ENCODE peak calls at places on chromosome 4, in seven cellular contexts. One of them, this sample, is unnamed.

GRCh38 chr4:69835766-69836165 is 24.2 kb downstream of the SULT1E1 start:
- DNase-seq in mesothelial cell of epicardium: no peak
- DNase-seq in heart left ventricle: no peak
- DNase-seq in stimulated activated CD4-positive, alpha-beta T cell treated with anti-CD3 and anti-CD28 coated beads, TNF-alpha, amount 100 ng/mL, for 48 hours: no peak
- DNase-seq in cerebellum: no peak
- DNase-seq in stimulated activated CD8-positive, alpha-beta memory T cell treated with anti-CD3 and anti-CD28 coated beads, Interleukin-15, amount 100 ng/mL, for 1 hour: no peak
- DNase-seq in activated T-cell treated with anti-CD3 and anti-CD28 coated beads for 48 hours: no peak
- DNase-seq in this sample: no peak

GRCh38 chr4:104416725-104417363 is 77.8 kb downstream of the CXXC4 start:
- DNase-seq in mesothelial cell of epicardium: no peak
- DNase-seq in activated T-cell treated with anti-CD3 and anti-CD28 coated beads for 48 hours: no peak
- DNase-seq in stimulated activated CD4-positive, alpha-beta T cell treated with anti-CD3 and anti-CD28 coated beads, TNF-alpha, amount 100 ng/mL, for 48 hours: no peak
- DNase-seq in cerebellum: no peak
- DNase-seq in heart left ventricle: no peak
- DNase-seq in stimulated activated CD8-positive, alpha-beta memory T cell treated with anti-CD3 and anti-CD28 coated beads, Interleukin-15, amount 100 ng/mL, for 1 hour: no peak
- DNase-seq in this sample: no peak

GRCh38 chr4:16171831-16172230 is 54.4 kb downstream of the TAPT1 start:
- DNase-seq in heart left ventricle: no peak
- DNase-seq in stimulated activated CD4-positive, alpha-beta T cell treated with anti-CD3 and anti-CD28 coated beads, TNF-alpha, amount 100 ng/mL, for 48 hours: no peak
- DNase-seq in activated T-cell treated with anti-CD3 and anti-CD28 coated beads for 48 hours: no peak
- DNase-seq in cerebellum: no peak
- DNase-seq in stimulated activated CD8-positive, alpha-beta memory T cell treated with anti-CD3 and anti-CD28 coated beads, Interleukin-15, amount 100 ng/mL, for 1 hour: no peak
- DNase-seq in mesothelial cell of epicardium: no peak
- DNase-seq in this sample: no peak

GRCh38 chr4:177033130-177033529 is 240.4 kb upstream of the VEGFC start:
- DNase-seq in activated T-cell treated with anti-CD3 and anti-CD28 coated beads for 48 hours: no peak
- DNase-seq in mesothelial cell of epicardium: no peak
- DNase-seq in stimulated activated CD4-positive, alpha-beta T cell treated with anti-CD3 and anti-CD28 coated beads, TNF-alpha, amount 100 ng/mL, for 48 hours: no peak
- DNase-seq in cerebellum: no peak
- DNase-seq in heart left ventricle: no peak
- DNase-seq in stimulated activated CD8-positive, alpha-beta memory T cell treated with anti-CD3 and anti-CD28 coated beads, Interleukin-15, amount 100 ng/mL, for 1 hour: no peak
- DNase-seq in this sample: no peak

GRCh38 chr4:109729155-109729562 is 711 bp downstream of the PLA2G12A start:
- DNase-seq in stimulated activated CD4-positive, alpha-beta T cell treated with anti-CD3 and anti-CD28 coated beads, TNF-alpha, amount 100 ng/mL, for 48 hours: no peak
- DNase-seq in activated T-cell treated with anti-CD3 and anti-CD28 coated beads for 48 hours: no peak
- DNase-seq in stimulated activated CD8-positive, alpha-beta memory T cell treated with anti-CD3 and anti-CD28 coated beads, Interleukin-15, amount 100 ng/mL, for 1 hour: no peak
- DNase-seq in mesothelial cell of epicardium: no peak
- DNase-seq in heart left ventricle: no peak
- DNase-seq in cerebellum: peak; percentile 10
- DNase-seq in this sample: peak; percentile 5

GRCh38 chr4:108345862-108346530 is 177.3 kb upstream of the LEF1 start:
- DNase-seq in mesothelial cell of epicardium: no peak
- DNase-seq in stimulated activated CD8-positive, alpha-beta memory T cell treated with anti-CD3 and anti-CD28 coated beads, Interleukin-15, amount 100 ng/mL, for 1 hour: no peak
- DNase-seq in stimulated activated CD4-positive, alpha-beta T cell treated with anti-CD3 and anti-CD28 coated beads, TNF-alpha, amount 100 ng/mL, for 48 hours: no peak
- DNase-seq in cerebellum: no peak
- DNase-seq in heart left ventricle: no peak
- DNase-seq in activated T-cell treated with anti-CD3 and anti-CD28 coated beads for 48 hours: no peak
- DNase-seq in this sample: no peak

GRCh38 chr4:169160825-169161224 is 109.9 kb downstream of the SH3RF1 start:
- DNase-seq in mesothelial cell of epicardium: no peak
- DNase-seq in heart left ventricle: peak; percentile 30
- DNase-seq in activated T-cell treated with anti-CD3 and anti-CD28 coated beads for 48 hours: no peak
- DNase-seq in cerebellum: no peak
- DNase-seq in stimulated activated CD8-positive, alpha-beta memory T cell treated with anti-CD3 and anti-CD28 coated beads, Interleukin-15, amount 100 ng/mL, for 1 hour: no peak
- DNase-seq in stimulated activated CD4-positive, alpha-beta T cell treated with anti-CD3 and anti-CD28 coated beads, TNF-alpha, amount 100 ng/mL, for 48 hours: no peak
- DNase-seq in this sample: no peak

GRCh38 chr4:105644270-105644669 is 64.2 kb downstream of the INTS12 start:
- DNase-seq in mesothelial cell of epicardium: no peak
- DNase-seq in cerebellum: no peak
- DNase-seq in heart left ventricle: no peak
- DNase-seq in stimulated activated CD8-positive, alpha-beta memory T cell treated with anti-CD3 and anti-CD28 coated beads, Interleukin-15, amount 100 ng/mL, for 1 hour: no peak
- DNase-seq in stimulated activated CD4-positive, alpha-beta T cell treated with anti-CD3 and anti-CD28 coated beads, TNF-alpha, amount 100 ng/mL, for 48 hours: no peak
- DNase-seq in activated T-cell treated with anti-CD3 and anti-CD28 coated beads for 48 hours: no peak
- DNase-seq in this sample: no peak

GRCh38 chr4:99640676-99641075 is 17.0 kb downstream of the C4orf54 start:
- DNase-seq in heart left ventricle: no peak
- DNase-seq in stimulated activated CD8-positive, alpha-beta memory T cell treated with anti-CD3 and anti-CD28 coated beads, Interleukin-15, amount 100 ng/mL, for 1 hour: no peak
- DNase-seq in mesothelial cell of epicardium: no peak
- DNase-seq in activated T-cell treated with anti-CD3 and anti-CD28 coated beads for 48 hours: no peak
- DNase-seq in cerebellum: no peak
- DNase-seq in stimulated activated CD4-positive, alpha-beta T cell treated with anti-CD3 and anti-CD28 coated beads, TNF-alpha, amount 100 ng/mL, for 48 hours: no peak
- DNase-seq in this sample: no peak

GRCh38 chr4:128528793-128529553 is 241.4 kb upstream of the PGRMC2 start:
- DNase-seq in stimulated activated CD8-positive, alpha-beta memory T cell treated with anti-CD3 and anti-CD28 coated beads, Interleukin-15, amount 100 ng/mL, for 1 hour: no peak
- DNase-seq in heart left ventricle: peak; percentile 53
- DNase-seq in mesothelial cell of epicardium: no peak
- DNase-seq in stimulated activated CD4-positive, alpha-beta T cell treated with anti-CD3 and anti-CD28 coated beads, TNF-alpha, amount 100 ng/mL, for 48 hours: no peak
- DNase-seq in activated T-cell treated with anti-CD3 and anti-CD28 coated beads for 48 hours: no peak
- DNase-seq in cerebellum: no peak
- DNase-seq in this sample: no peak

GRCh38 chr4:43837171-43837570 is 611.4 kb downstream of the KCTD8 start:
- DNase-seq in stimulated activated CD4-positive, alpha-beta T cell treated with anti-CD3 and anti-CD28 coated beads, TNF-alpha, amount 100 ng/mL, for 48 hours: no peak
- DNase-seq in heart left ventricle: no peak
- DNase-seq in mesothelial cell of epicardium: no peak
- DNase-seq in stimulated activated CD8-positive, alpha-beta memory T cell treated with anti-CD3 and anti-CD28 coated beads, Interleukin-15, amount 100 ng/mL, for 1 hour: no peak
- DNase-seq in activated T-cell treated with anti-CD3 and anti-CD28 coated beads for 48 hours: no peak
- DNase-seq in cerebellum: no peak
- DNase-seq in this sample: no peak

GRCh38 chr4:81137894-81138293 is 77.1 kb downstream of the PRKG2 start:
- DNase-seq in stimulated activated CD8-positive, alpha-beta memory T cell treated with anti-CD3 and anti-CD28 coated beads, Interleukin-15, amount 100 ng/mL, for 1 hour: no peak
- DNase-seq in mesothelial cell of epicardium: no peak
- DNase-seq in cerebellum: no peak
- DNase-seq in stimulated activated CD4-positive, alpha-beta T cell treated with anti-CD3 and anti-CD28 coated beads, TNF-alpha, amount 100 ng/mL, for 48 hours: no peak
- DNase-seq in activated T-cell treated with anti-CD3 and anti-CD28 coated beads for 48 hours: no peak
- DNase-seq in heart left ventricle: no peak
- DNase-seq in this sample: no peak

GRCh38 chr4:48854982-48855381 is 24.1 kb downstream of the OCIAD1 start:
- DNase-seq in activated T-cell treated with anti-CD3 and anti-CD28 coated beads for 48 hours: no peak
- DNase-seq in stimulated activated CD8-positive, alpha-beta memory T cell treated with anti-CD3 and anti-CD28 coated beads, Interleukin-15, amount 100 ng/mL, for 1 hour: no peak
- DNase-seq in heart left ventricle: no peak
- DNase-seq in stimulated activated CD4-positive, alpha-beta T cell treated with anti-CD3 and anti-CD28 coated beads, TNF-alpha, amount 100 ng/mL, for 48 hours: no peak
- DNase-seq in cerebellum: no peak
- DNase-seq in mesothelial cell of epicardium: no peak
- DNase-seq in this sample: no peak

GRCh38 chr4:98950925-98951324 is 22.0 kb upstream of the EIF4E start:
- DNase-seq in heart left ventricle: no peak
- DNase-seq in cerebellum: no peak
- DNase-seq in mesothelial cell of epicardium: no peak
- DNase-seq in activated T-cell treated with anti-CD3 and anti-CD28 coated beads for 48 hours: no peak
- DNase-seq in stimulated activated CD8-positive, alpha-beta memory T cell treated with anti-CD3 and anti-CD28 coated beads, Interleukin-15, amount 100 ng/mL, for 1 hour: no peak
- DNase-seq in stimulated activated CD4-positive, alpha-beta T cell treated with anti-CD3 and anti-CD28 coated beads, TNF-alpha, amount 100 ng/mL, for 48 hours: no peak
- DNase-seq in this sample: no peak

GRCh38 chr4:8076023-8076422 is 82.6 kb downstream of the ABLIM2 start:
- DNase-seq in heart left ventricle: peak; percentile 10
- DNase-seq in activated T-cell treated with anti-CD3 and anti-CD28 coated beads for 48 hours: no peak
- DNase-seq in stimulated activated CD4-positive, alpha-beta T cell treated with anti-CD3 and anti-CD28 coated beads, TNF-alpha, amount 100 ng/mL, for 48 hours: no peak
- DNase-seq in stimulated activated CD8-positive, alpha-beta memory T cell treated with anti-CD3 and anti-CD28 coated beads, Interleukin-15, amount 100 ng/mL, for 1 hour: no peak
- DNase-seq in cerebellum: no peak
- DNase-seq in mesothelial cell of epicardium: no peak
- DNase-seq in this sample: no peak

GRCh38 chr4:5954056-5954760 is 61.3 kb upstream of the CRMP1 start:
- DNase-seq in heart left ventricle: no peak
- DNase-seq in activated T-cell treated with anti-CD3 and anti-CD28 coated beads for 48 hours: no peak
- DNase-seq in mesothelial cell of epicardium: no peak
- DNase-seq in cerebellum: no peak
- DNase-seq in stimulated activated CD8-positive, alpha-beta memory T cell treated with anti-CD3 and anti-CD28 coated beads, Interleukin-15, amount 100 ng/mL, for 1 hour: no peak
- DNase-seq in stimulated activated CD4-positive, alpha-beta T cell treated with anti-CD3 and anti-CD28 coated beads, TNF-alpha, amount 100 ng/mL, for 48 hours: no peak
- DNase-seq in this sample: no peak

GRCh38 chr4:73267050-73267449 is 8.5 kb upstream of the ANKRD17 start:
- DNase-seq in stimulated activated CD8-positive, alpha-beta memory T cell treated with anti-CD3 and anti-CD28 coated beads, Interleukin-15, amount 100 ng/mL, for 1 hour: no peak
- DNase-seq in stimulated activated CD4-positive, alpha-beta T cell treated with anti-CD3 and anti-CD28 coated beads, TNF-alpha, amount 100 ng/mL, for 48 hours: no peak
- DNase-seq in heart left ventricle: no peak
- DNase-seq in cerebellum: no peak
- DNase-seq in activated T-cell treated with anti-CD3 and anti-CD28 coated beads for 48 hours: no peak
- DNase-seq in mesothelial cell of epicardium: no peak
- DNase-seq in this sample: no peak

GRCh38 chr4:101163936-101164335 is 183.4 kb downstream of the PPP3CA start:
- DNase-seq in mesothelial cell of epicardium: no peak
- DNase-seq in stimulated activated CD8-positive, alpha-beta memory T cell treated with anti-CD3 and anti-CD28 coated beads, Interleukin-15, amount 100 ng/mL, for 1 hour: no peak
- DNase-seq in activated T-cell treated with anti-CD3 and anti-CD28 coated beads for 48 hours: no peak
- DNase-seq in heart left ventricle: no peak
- DNase-seq in cerebellum: no peak
- DNase-seq in stimulated activated CD4-positive, alpha-beta T cell treated with anti-CD3 and anti-CD28 coated beads, TNF-alpha, amount 100 ng/mL, for 48 hours: no peak
- DNase-seq in this sample: no peak

GRCh38 chr4:7600247-7600646 is 165.5 kb upstream of the PSAPL1 start:
- DNase-seq in stimulated activated CD4-positive, alpha-beta T cell treated with anti-CD3 and anti-CD28 coated beads, TNF-alpha, amount 100 ng/mL, for 48 hours: no peak
- DNase-seq in stimulated activated CD8-positive, alpha-beta memory T cell treated with anti-CD3 and anti-CD28 coated beads, Interleukin-15, amount 100 ng/mL, for 1 hour: no peak
- DNase-seq in mesothelial cell of epicardium: no peak
- DNase-seq in heart left ventricle: no peak
- DNase-seq in cerebellum: no peak
- DNase-seq in activated T-cell treated with anti-CD3 and anti-CD28 coated beads for 48 hours: no peak
- DNase-seq in this sample: no peak

GRCh38 chr4:62490635-62491034 is 1290.5 kb downstream of the ADGRL3 start:
- DNase-seq in heart left ventricle: no peak
- DNase-seq in activated T-cell treated with anti-CD3 and anti-CD28 coated beads for 48 hours: no peak
- DNase-seq in stimulated activated CD8-positive, alpha-beta memory T cell treated with anti-CD3 and anti-CD28 coated beads, Interleukin-15, amount 100 ng/mL, for 1 hour: no peak
- DNase-seq in mesothelial cell of epicardium: no peak
- DNase-seq in stimulated activated CD4-positive, alpha-beta T cell treated with anti-CD3 and anti-CD28 coated beads, TNF-alpha, amount 100 ng/mL, for 48 hours: no peak
- DNase-seq in cerebellum: no peak
- DNase-seq in this sample: no peak

GRCh38 chr4:184282895-184283654 is 65.4 kb upstream of the ENPP6 start:
- DNase-seq in cerebellum: no peak
- DNase-seq in stimulated activated CD8-positive, alpha-beta memory T cell treated with anti-CD3 and anti-CD28 coated beads, Interleukin-15, amount 100 ng/mL, for 1 hour: no peak
- DNase-seq in stimulated activated CD4-positive, alpha-beta T cell treated with anti-CD3 and anti-CD28 coated beads, TNF-alpha, amount 100 ng/mL, for 48 hours: no peak
- DNase-seq in heart left ventricle: no peak
- DNase-seq in mesothelial cell of epicardium: no peak
- DNase-seq in activated T-cell treated with anti-CD3 and anti-CD28 coated beads for 48 hours: no peak
- DNase-seq in this sample: no peak

GRCh38 chr4:53267026-53267425 is 98.8 kb downstream of the SCFD2 start:
- DNase-seq in stimulated activated CD4-positive, alpha-beta T cell treated with anti-CD3 and anti-CD28 coated beads, TNF-alpha, amount 100 ng/mL, for 48 hours: no peak
- DNase-seq in stimulated activated CD8-positive, alpha-beta memory T cell treated with anti-CD3 and anti-CD28 coated beads, Interleukin-15, amount 100 ng/mL, for 1 hour: no peak
- DNase-seq in heart left ventricle: no peak
- DNase-seq in cerebellum: no peak
- DNase-seq in mesothelial cell of epicardium: no peak
- DNase-seq in activated T-cell treated with anti-CD3 and anti-CD28 coated beads for 48 hours: no peak
- DNase-seq in this sample: no peak

GRCh38 chr4:38119663-38120374 is 159.6 kb downstream of the PTTG2 start:
- DNase-seq in cerebellum: no peak
- DNase-seq in activated T-cell treated with anti-CD3 and anti-CD28 coated beads for 48 hours: no peak
- DNase-seq in stimulated activated CD8-positive, alpha-beta memory T cell treated with anti-CD3 and anti-CD28 coated beads, Interleukin-15, amount 100 ng/mL, for 1 hour: no peak
- DNase-seq in heart left ventricle: no peak
- DNase-seq in mesothelial cell of epicardium: no peak
- DNase-seq in stimulated activated CD4-positive, alpha-beta T cell treated with anti-CD3 and anti-CD28 coated beads, TNF-alpha, amount 100 ng/mL, for 48 hours: no peak
- DNase-seq in this sample: no peak

GRCh38 chr4:81040175-81040659 is 9.7 kb downstream of the BMP3 start:
- DNase-seq in stimulated activated CD8-positive, alpha-beta memory T cell treated with anti-CD3 and anti-CD28 coated beads, Interleukin-15, amount 100 ng/mL, for 1 hour: no peak
- DNase-seq in heart left ventricle: no peak
- DNase-seq in cerebellum: no peak
- DNase-seq in activated T-cell treated with anti-CD3 and anti-CD28 coated beads for 48 hours: no peak
- DNase-seq in stimulated activated CD4-positive, alpha-beta T cell treated with anti-CD3 and anti-CD28 coated beads, TNF-alpha, amount 100 ng/mL, for 48 hours: no peak
- DNase-seq in mesothelial cell of epicardium: no peak
- DNase-seq in this sample: no peak

GRCh38 chr4:153488006-153488718 is 22.0 kb downstream of the TMEM131L start:
- DNase-seq in mesothelial cell of epicardium: no peak
- DNase-seq in heart left ventricle: peak; percentile 39
- DNase-seq in stimulated activated CD8-positive, alpha-beta memory T cell treated with anti-CD3 and anti-CD28 coated beads, Interleukin-15, amount 100 ng/mL, for 1 hour: no peak
- DNase-seq in stimulated activated CD4-positive, alpha-beta T cell treated with anti-CD3 and anti-CD28 coated beads, TNF-alpha, amount 100 ng/mL, for 48 hours: peak; percentile 47
- DNase-seq in activated T-cell treated with anti-CD3 and anti-CD28 coated beads for 48 hours: peak; percentile 65
- DNase-seq in cerebellum: no peak
- DNase-seq in this sample: peak; percentile 67

GRCh38 chr4:108432418-108432817 is 188.0 kb upstream of the RPL34 start:
- DNase-seq in heart left ventricle: no peak
- DNase-seq in activated T-cell treated with anti-CD3 and anti-CD28 coated beads for 48 hours: no peak
- DNase-seq in stimulated activated CD8-positive, alpha-beta memory T cell treated with anti-CD3 and anti-CD28 coated beads, Interleukin-15, amount 100 ng/mL, for 1 hour: no peak
- DNase-seq in mesothelial cell of epicardium: no peak
- DNase-seq in stimulated activated CD4-positive, alpha-beta T cell treated with anti-CD3 and anti-CD28 coated beads, TNF-alpha, amount 100 ng/mL, for 48 hours: no peak
- DNase-seq in cerebellum: no peak
- DNase-seq in this sample: no peak

GRCh38 chr4:53508446-53508845 is 82.8 kb downstream of the LNX1 start:
- DNase-seq in mesothelial cell of epicardium: no peak
- DNase-seq in activated T-cell treated with anti-CD3 and anti-CD28 coated beads for 48 hours: no peak
- DNase-seq in stimulated activated CD4-positive, alpha-beta T cell treated with anti-CD3 and anti-CD28 coated beads, TNF-alpha, amount 100 ng/mL, for 48 hours: no peak
- DNase-seq in heart left ventricle: no peak
- DNase-seq in stimulated activated CD8-positive, alpha-beta memory T cell treated with anti-CD3 and anti-CD28 coated beads, Interleukin-15, amount 100 ng/mL, for 1 hour: no peak
- DNase-seq in cerebellum: no peak
- DNase-seq in this sample: no peak

GRCh38 chr4:82787342-82787741 is 11.3 kb downstream of the SCD5 start:
- DNase-seq in stimulated activated CD8-positive, alpha-beta memory T cell treated with anti-CD3 and anti-CD28 coated beads, Interleukin-15, amount 100 ng/mL, for 1 hour: no peak
- DNase-seq in stimulated activated CD4-positive, alpha-beta T cell treated with anti-CD3 and anti-CD28 coated beads, TNF-alpha, amount 100 ng/mL, for 48 hours: no peak
- DNase-seq in activated T-cell treated with anti-CD3 and anti-CD28 coated beads for 48 hours: no peak
- DNase-seq in heart left ventricle: no peak
- DNase-seq in mesothelial cell of epicardium: no peak
- DNase-seq in cerebellum: no peak
- DNase-seq in this sample: no peak

GRCh38 chr4:89539374-89539773 is 231.8 kb upstream of the GPRIN3 start:
- DNase-seq in heart left ventricle: no peak
- DNase-seq in mesothelial cell of epicardium: no peak
- DNase-seq in stimulated activated CD8-positive, alpha-beta memory T cell treated with anti-CD3 and anti-CD28 coated beads, Interleukin-15, amount 100 ng/mL, for 1 hour: no peak
- DNase-seq in cerebellum: no peak
- DNase-seq in stimulated activated CD4-positive, alpha-beta T cell treated with anti-CD3 and anti-CD28 coated beads, TNF-alpha, amount 100 ng/mL, for 48 hours: no peak
- DNase-seq in activated T-cell treated with anti-CD3 and anti-CD28 coated beads for 48 hours: no peak
- DNase-seq in this sample: no peak

GRCh38 chr4:96887857-96888256 is 1048.0 kb downstream of the PDHA2 start:
- DNase-seq in cerebellum: no peak
- DNase-seq in heart left ventricle: no peak
- DNase-seq in stimulated activated CD8-positive, alpha-beta memory T cell treated with anti-CD3 and anti-CD28 coated beads, Interleukin-15, amount 100 ng/mL, for 1 hour: no peak
- DNase-seq in mesothelial cell of epicardium: no peak
- DNase-seq in activated T-cell treated with anti-CD3 and anti-CD28 coated beads for 48 hours: no peak
- DNase-seq in stimulated activated CD4-positive, alpha-beta T cell treated with anti-CD3 and anti-CD28 coated beads, TNF-alpha, amount 100 ng/mL, for 48 hours: no peak
- DNase-seq in this sample: no peak

GRCh38 chr4:83207497-83208105 is 77.0 kb downstream of the COQ2 start:
- DNase-seq in cerebellum: no peak
- DNase-seq in heart left ventricle: no peak
- DNase-seq in mesothelial cell of epicardium: no peak
- DNase-seq in stimulated activated CD8-positive, alpha-beta memory T cell treated with anti-CD3 and anti-CD28 coated beads, Interleukin-15, amount 100 ng/mL, for 1 hour: no peak
- DNase-seq in stimulated activated CD4-positive, alpha-beta T cell treated with anti-CD3 and anti-CD28 coated beads, TNF-alpha, amount 100 ng/mL, for 48 hours: no peak
- DNase-seq in activated T-cell treated with anti-CD3 and anti-CD28 coated beads for 48 hours: no peak
- DNase-seq in this sample: no peak